ENCODE peak calls at places on chromosomes 16 and 17, in six cellular contexts. One of them, this sample, is unnamed.

GRCh38 chr17:19880393-19880792 is 12.7 kb upstream of the ULK2 start:
- DNase-seq in C1 segment of cervical spinal cord: no peak
- DNase-seq in amniotic stem cell: no peak
- DNase-seq in activated naive CD4-positive, alpha-beta T cell treated with Interleukin-2 at 50 U/mL for 16 hours: no peak
- DNase-seq in activated CD4-positive, alpha-beta T cell treated with anti-CD3 and anti-CD28 coated beads for 36 hours: no peak
- DNase-seq in cardiac fibroblast: no peak
- DNase-seq in this sample: no peak

GRCh38 chr16:49474741-49475140 is 101.1 kb downstream of the C16orf78 start:
- DNase-seq in cardiac fibroblast: no peak
- DNase-seq in C1 segment of cervical spinal cord: no peak
- DNase-seq in activated naive CD4-positive, alpha-beta T cell treated with Interleukin-2 at 50 U/mL for 16 hours: no peak
- DNase-seq in amniotic stem cell: no peak
- DNase-seq in activated CD4-positive, alpha-beta T cell treated with anti-CD3 and anti-CD28 coated beads for 36 hours: no peak
- DNase-seq in this sample: no peak

GRCh38 chr16:85819711-85820110 is 20.2 kb downstream of the COX4I1 start:
- DNase-seq in activated CD4-positive, alpha-beta T cell treated with anti-CD3 and anti-CD28 coated beads for 36 hours: no peak
- DNase-seq in amniotic stem cell: no peak
- DNase-seq in cardiac fibroblast: no peak
- DNase-seq in C1 segment of cervical spinal cord: no peak
- DNase-seq in activated naive CD4-positive, alpha-beta T cell treated with Interleukin-2 at 50 U/mL for 16 hours: no peak
- DNase-seq in this sample: no peak

GRCh38 chr16:84111481-84111880 is 5.3 kb downstream of the MBTPS1 start:
- DNase-seq in activated CD4-positive, alpha-beta T cell treated with anti-CD3 and anti-CD28 coated beads for 36 hours: no peak
- DNase-seq in amniotic stem cell: no peak
- DNase-seq in cardiac fibroblast: no peak
- DNase-seq in C1 segment of cervical spinal cord: no peak
- DNase-seq in activated naive CD4-positive, alpha-beta T cell treated with Interleukin-2 at 50 U/mL for 16 hours: no peak
- DNase-seq in this sample: no peak

GRCh38 chr17:6448473-6448872 is 4.2 kb downstream of the PIMREG start:
- DNase-seq in cardiac fibroblast: no peak
- DNase-seq in activated naive CD4-positive, alpha-beta T cell treated with Interleukin-2 at 50 U/mL for 16 hours: no peak
- DNase-seq in C1 segment of cervical spinal cord: no peak
- DNase-seq in activated CD4-positive, alpha-beta T cell treated with anti-CD3 and anti-CD28 coated beads for 36 hours: no peak
- DNase-seq in amniotic stem cell: no peak
- DNase-seq in this sample: no peak

GRCh38 chr17:20156196-20157077 is 147.3 kb downstream of the SPECC1 start:
- DNase-seq in cardiac fibroblast: peak
- DNase-seq in activated CD4-positive, alpha-beta T cell treated with anti-CD3 and anti-CD28 coated beads for 36 hours: peak
- DNase-seq in C1 segment of cervical spinal cord: no peak
- DNase-seq in activated naive CD4-positive, alpha-beta T cell treated with Interleukin-2 at 50 U/mL for 16 hours: peak
- DNase-seq in amniotic stem cell: no peak
- DNase-seq in this sample: peak

GRCh38 chr17:48542956-48543853 is 1.7 kb downstream of the HOXB2 start:
- DNase-seq in C1 segment of cervical spinal cord: no peak
- DNase-seq in cardiac fibroblast: peak
- DNase-seq in activated CD4-positive, alpha-beta T cell treated with anti-CD3 and anti-CD28 coated beads for 36 hours: peak
- DNase-seq in amniotic stem cell: no peak
- DNase-seq in activated naive CD4-positive, alpha-beta T cell treated with Interleukin-2 at 50 U/mL for 16 hours: peak
- DNase-seq in this sample: peak

GRCh38 chr16:64428463-64428862 is 693.4 kb downstream of the CDH11 start:
- DNase-seq in activated naive CD4-positive, alpha-beta T cell treated with Interleukin-2 at 50 U/mL for 16 hours: no peak
- DNase-seq in C1 segment of cervical spinal cord: no peak
- DNase-seq in activated CD4-positive, alpha-beta T cell treated with anti-CD3 and anti-CD28 coated beads for 36 hours: no peak
- DNase-seq in cardiac fibroblast: peak
- DNase-seq in amniotic stem cell: no peak
- DNase-seq in this sample: no peak

GRCh38 chr17:12605222-12605621 is 60.5 kb upstream of the MYOCD start:
- DNase-seq in activated naive CD4-positive, alpha-beta T cell treated with Interleukin-2 at 50 U/mL for 16 hours: no peak
- DNase-seq in cardiac fibroblast: peak
- DNase-seq in C1 segment of cervical spinal cord: no peak
- DNase-seq in activated CD4-positive, alpha-beta T cell treated with anti-CD3 and anti-CD28 coated beads for 36 hours: no peak
- DNase-seq in amniotic stem cell: no peak
- DNase-seq in this sample: no peak

GRCh38 chr17:63364944-63365343 is 81.2 kb downstream of the CYB561 start:
- DNase-seq in cardiac fibroblast: no peak
- DNase-seq in activated naive CD4-positive, alpha-beta T cell treated with Interleukin-2 at 50 U/mL for 16 hours: no peak
- DNase-seq in activated CD4-positive, alpha-beta T cell treated with anti-CD3 and anti-CD28 coated beads for 36 hours: no peak
- DNase-seq in C1 segment of cervical spinal cord: no peak
- DNase-seq in amniotic stem cell: no peak
- DNase-seq in this sample: no peak

GRCh38 chr16:66949472-66949871 is 11.6 kb upstream of the CES3 start:
- DNase-seq in activated CD4-positive, alpha-beta T cell treated with anti-CD3 and anti-CD28 coated beads for 36 hours: no peak
- DNase-seq in cardiac fibroblast: no peak
- DNase-seq in C1 segment of cervical spinal cord: no peak
- DNase-seq in amniotic stem cell: no peak
- DNase-seq in activated naive CD4-positive, alpha-beta T cell treated with Interleukin-2 at 50 U/mL for 16 hours: no peak
- DNase-seq in this sample: no peak

GRCh38 chr17:58398574-58399266 is 18.6 kb downstream of the RNF43 start:
- DNase-seq in activated CD4-positive, alpha-beta T cell treated with anti-CD3 and anti-CD28 coated beads for 36 hours: no peak
- DNase-seq in activated naive CD4-positive, alpha-beta T cell treated with Interleukin-2 at 50 U/mL for 16 hours: no peak
- DNase-seq in C1 segment of cervical spinal cord: no peak
- DNase-seq in amniotic stem cell: no peak
- DNase-seq in cardiac fibroblast: no peak
- DNase-seq in this sample: no peak

GRCh38 chr17:36616391-36617029 is 15.1 kb downstream of the MRM1 start:
- DNase-seq in cardiac fibroblast: no peak
- DNase-seq in activated CD4-positive, alpha-beta T cell treated with anti-CD3 and anti-CD28 coated beads for 36 hours: no peak
- DNase-seq in amniotic stem cell: no peak
- DNase-seq in activated naive CD4-positive, alpha-beta T cell treated with Interleukin-2 at 50 U/mL for 16 hours: no peak
- DNase-seq in C1 segment of cervical spinal cord: no peak
- DNase-seq in this sample: no peak